ENCODE peak calls at places on chromosomes 16 and 17, in nine cellular contexts. S is IMR-90, C is gastrocnemius medialis, L is tibial nerve, M is esophagus muscularis mucosa, H is transverse colon, U is heart left ventricle, W is body of pancreas, I is stomach. B is an unnamed sample. For H3K4me1, the result is how much of the 10 kb centered on the place peaks cover.

GRCh38 chr17:82493517-82493840 is 26.1 kb upstream of the FOXK2 start:
- DNase-seq in S (no peak), C (no peak), L (no peak), M (no peak), H (no peak), U (no peak), W (no peak), I (no peak), B (no peak)

GRCh38 chr17:2064980-2065785 is 10.3 kb downstream of the HIC1 start:
- DNase-seq in S (peak), C (no peak), L (no peak), M (no peak), H (peak), U (peak), W (no peak), I (no peak), B (no peak)

GRCh38 chr17:77498875-77499698 is 358.3 kb downstream of the SEC14L1 start:
- DNase-seq in S (no peak), C (no peak), L (peak), M (no peak), H (peak), U (peak), W (no peak), I (no peak), B (peak)

GRCh38 chr16:67917140-67917851 is 14.4 kb downstream of the CTRL start:
- DNase-seq in S (peak), C (peak), L (no peak), M (no peak), H (no peak), U (peak), W (no peak), I (no peak), B (no peak)

GRCh38 chr17:46978489-46979022 is 497 bp downstream of the RPRML start:
- DNase-seq in S (no peak), C (no peak), L (no peak), M (no peak), H (no peak), U (no peak), W (peak), I (no peak), B (no peak)

GRCh38 chr16:27759301-27759871 is 209.4 kb downstream of the KATNIP start:
- DNase-seq in S (peak), C (no peak), L (no peak), M (no peak), H (no peak), U (no peak), W (no peak), I (no peak), B (no peak)

GRCh38 chr16:68771922-68772681 is 35.0 kb downstream of the CDH1 start:
- DNase-seq in S (no peak), C (no peak), L (no peak), M (no peak), H (no peak), U (no peak), W (no peak), I (no peak), B (no peak)

GRCh38 chr16:5977329-5977728 is 879.7 kb upstream of the EEF2KMT start:
- DNase-seq in S (no peak), C (no peak), L (no peak), M (no peak), H (no peak), U (no peak), W (no peak), I (no peak), B (no peak)

GRCh38 chr17:5680766-5681165 is 96.5 kb upstream of the NLRP1 start:
- DNase-seq in S (no peak), C (no peak), L (no peak), M (no peak), H (no peak), U (no peak), W (no peak), I (no peak), B (no peak)

GRCh38 chr17:57834146-57834741 is 15.6 kb downstream of the MRPS23 start:
- DNase-seq in S (no peak), C (peak), L (no peak), M (no peak), H (no peak), U (no peak), W (peak), I (peak), B (peak)

GRCh38 chr17:64024215-64024654 is 3.8 kb upstream of the ICAM2 start:
- DNase-seq in S (no peak), C (no peak), L (no peak), M (peak), H (no peak), U (peak), W (peak), I (no peak), B (peak)

GRCh38 chr17:45432405-45433113 is at the start of gene ARHGAP27:
- DNase-seq in S (no peak), C (no peak), L (peak), M (no peak), H (peak), U (peak), W (peak), I (peak), B (peak)

GRCh38 chr16:83933885-83934683 is 19.0 kb upstream of the OSGIN1 start:
- DNase-seq in S (peak), C (no peak), L (no peak), M (no peak), H (no peak), U (no peak), W (no peak), I (no peak), B (no peak)

GRCh38 chr16:57889960-57890751 is 80.8 kb downstream of the CNGB1 start:
- DNase-seq in S (peak), C (no peak), L (no peak), M (no peak), H (no peak), U (no peak), W (no peak), I (no peak), B (no peak)

GRCh38 chr17:27327871-27328270 is 34.0 kb downstream of the WSB1 start:
- DNase-seq in S (peak), C (no peak), L (no peak), M (no peak), H (no peak), U (no peak), W (no peak), I (no peak), B (no peak)

GRCh38 chr17:70109497-70109896 is 34.5 kb downstream of the KCNJ16 start:
- DNase-seq in S (no peak), C (no peak), L (no peak), M (no peak), H (no peak), U (peak), W (no peak), I (no peak), B (no peak)

GRCh38 chr17:79988163-79988971 is 47.3 kb downstream of the TBC1D16 start:
- DNase-seq in S (peak), C (no peak), L (no peak), M (no peak), H (peak), U (no peak), W (peak), I (peak), B (no peak)

GRCh38 chr17:2500446-2500845 is 11.2 kb downstream of the METTL16 start:
- DNase-seq in S (peak), C (no peak), L (no peak), M (no peak), H (no peak), U (no peak), W (no peak), I (no peak), B (no peak)

GRCh38 chr17:79027274-79027924 is 3.4 kb downstream of the C1QTNF1 start:
- DNase-seq in S (no peak), C (no peak), L (peak), M (no peak), H (no peak), U (no peak), W (peak), I (no peak), B (no peak)

GRCh38 chr16:79892278-79892677 is 291.7 kb upstream of the MAF start:
- DNase-seq in S (no peak), C (no peak), L (no peak), M (no peak), H (no peak), U (no peak), W (no peak), I (no peak), B (no peak)

GRCh38 chr17:2204393-2204792 is 99.2 kb downstream of the SMG6 start:
- DNase-seq in S (no peak), C (no peak), L (no peak), M (no peak), H (no peak), U (no peak), W (no peak), I (no peak), B (no peak)

GRCh38 chr16:71214771-71215381 is 15.6 kb downstream of the HYDIN start:
- DNase-seq in S (no peak), C (no peak), L (no peak), M (no peak), H (no peak), U (no peak), W (no peak), I (no peak), B (no peak)

GRCh38 chr16:49330562-49331201 is 42.9 kb upstream of the C16orf78 start:
- DNase-seq in S (no peak), C (no peak), L (no peak), M (peak), H (no peak), U (no peak), W (no peak), I (no peak), B (no peak)

GRCh38 chr16:49800876-49801275 is 55.0 kb downstream of the ZNF423 start:
- DNase-seq in S (no peak), C (no peak), L (no peak), M (no peak), H (no peak), U (no peak), W (no peak), I (no peak), B (no peak)

GRCh38 chr17:80868022-80868609 is 123.5 kb upstream of the CHMP6 start:
- DNase-seq in S (no peak), C (no peak), L (no peak), M (no peak), H (no peak), U (no peak), W (no peak), I (no peak), B (no peak)

GRCh38 chr16:81170824-81171223 is 67.7 kb upstream of the BCO1 start:
- DNase-seq in S (no peak), C (no peak), L (no peak), M (no peak), H (no peak), U (no peak), W (no peak), I (no peak), B (no peak)

GRCh38 chr17:79835953-79836951 is 3.0 kb downstream of the CBX4 start:
- DNase-seq in S (peak), C (no peak), L (no peak), M (no peak), H (peak), U (no peak), W (peak), I (peak), B (no peak)

GRCh38 chr17:60577147-60577925 is 22.7 kb upstream of the PPM1D start:
- DNase-seq in S (peak), C (no peak), L (no peak), M (no peak), H (peak), U (peak), W (peak), I (no peak), B (peak)

GRCh38 chr16:89183975-89184684 is 12.6 kb downstream of the CDH15 start:
- DNase-seq in S (no peak), C (no peak), L (no peak), M (no peak), H (no peak), U (no peak), W (no peak), I (no peak), B (no peak)

GRCh38 chr16:2033057-2033911 is 6.6 kb downstream of the NHERF2 start:
- DNase-seq in S (peak), C (no peak), L (no peak), M (no peak), H (peak), U (peak), W (peak), I (peak), B (no peak)
- TF ChIP-seq POLR2A in S (no peak), C (no peak), L (peak), M (no peak), H (no peak), U (no peak), W (no peak), I (no peak), B (no peak)

DNA sequence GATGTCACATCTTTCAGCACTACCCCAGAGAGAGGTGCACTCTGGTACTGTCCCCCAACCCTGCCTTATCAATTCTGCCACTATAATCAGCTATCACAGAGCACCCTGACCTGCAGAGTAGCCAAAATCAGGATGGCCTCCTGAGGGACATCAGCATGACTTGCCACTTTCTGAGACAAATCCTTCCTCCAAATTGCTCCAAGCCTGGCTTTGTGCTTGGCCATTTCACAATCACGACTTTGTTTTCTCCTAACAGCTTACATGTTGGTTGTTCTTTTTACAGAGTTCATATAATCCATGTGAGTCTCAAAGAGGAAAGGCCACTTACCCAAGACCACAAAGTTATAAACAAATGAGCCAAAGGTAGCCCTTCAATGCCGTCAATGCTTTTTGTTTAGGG is 449.0 kb upstream of the CDH5 start:
- DNase-seq in S (no peak), C (no peak), L (no peak), M (peak), H (no peak), U (no peak), W (no peak), I (no peak), B (no peak)
- H3K4me3 ChIP-seq in S (no peak), C (no peak), L (no peak), M (no peak), H (no peak), U (no peak), W (no peak), I (no peak), B (no peak)

GRCh38 chr16:56608043-56608875 is at the start of gene MT2A:
- DNase-seq in S (peak), C (peak), L (peak), M (peak), H (peak), U (peak), W (peak), I (peak), B (peak)
- H3K4me1 ChIP-seq in S (under half), C (half or more), L (under half), M (half or more), H (under half), U (half or more), W (under half), I (half or more), B (under half)

GRCh38 chr17:7440113-7440822 is 956 bp downstream of the FGF11 start:
- DNase-seq in S (no peak), C (peak), L (no peak), M (no peak), H (peak), U (peak), W (peak), I (peak), B (peak)

GRCh38 chr17:7440823-7441174 is 1.5 kb downstream of the FGF11 start:
- DNase-seq in S (no peak), C (peak), L (no peak), M (no peak), H (peak), U (peak), W (no peak), I (no peak), B (peak)

GRCh38 chr17:7438050-7438614 is 1.2 kb upstream of the FGF11 start:
- DNase-seq in S (no peak), C (peak), L (no peak), M (no peak), H (peak), U (peak), W (peak), I (peak), B (peak)

GRCh38 chr17:7438656-7439460 is 454 bp upstream of the FGF11 start:
- DNase-seq in S (no peak), C (no peak), L (no peak), M (no peak), H (no peak), U (no peak), W (no peak), I (no peak), B (no peak)

GRCh38 chr17:7439462-7440112 is at the start of gene FGF11:
- DNase-seq in S (no peak), C (no peak), L (no peak), M (no peak), H (no peak), U (no peak), W (no peak), I (no peak), B (no peak)
- TF ChIP-seq POLR2A in S (no peak), C (no peak), L (no peak), M (no peak), H (no peak), U (no peak), W (no peak), I (no peak), B (no peak)

DNA sequence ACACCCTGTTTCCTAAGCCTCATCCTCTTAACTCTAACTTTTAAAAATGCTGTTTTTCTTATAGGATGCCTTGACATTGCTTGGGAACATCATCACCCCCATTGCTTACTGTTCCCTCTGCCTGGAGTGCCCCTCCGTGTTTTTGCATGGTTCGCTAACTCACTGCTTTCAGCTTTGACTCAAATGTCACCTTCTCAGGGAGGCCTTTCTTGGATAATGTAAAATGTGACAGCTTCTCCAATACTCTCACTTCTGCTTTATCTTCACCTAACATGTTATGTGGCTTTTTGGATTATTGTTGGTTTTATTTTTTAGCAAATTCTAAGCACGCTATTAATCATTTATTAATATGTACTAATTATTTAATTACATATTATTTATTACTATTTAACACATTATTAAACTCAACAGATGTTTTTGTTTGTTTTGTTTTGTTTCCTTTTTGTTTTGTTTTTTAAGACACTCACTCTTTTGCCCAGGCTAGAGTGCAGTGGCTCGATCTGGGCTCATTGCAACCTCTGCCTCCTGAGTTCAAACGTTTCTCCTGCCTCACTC is 3.8 kb downstream of the CRYM start:
- DNase-seq in S (no peak), C (no peak), L (no peak), M (no peak), H (no peak), U (no peak), W (no peak), I (no peak), B (no peak)
- H3K4me3 ChIP-seq in S (no peak), C (no peak), L (no peak), M (no peak), H (no peak), U (no peak), W (no peak), I (no peak), B (no peak)

GRCh38 chr17:7177954-7178477 is 1.2 kb downstream of the ASGR1 start:
- DNase-seq in S (peak), C (no peak), L (no peak), M (no peak), H (no peak), U (no peak), W (peak), I (no peak), B (no peak)

GRCh38 chr17:7177210-7177953 is 1.8 kb downstream of the ASGR1 start:
- DNase-seq in S (peak), C (no peak), L (peak), M (no peak), H (peak), U (peak), W (peak), I (peak), B (peak)

GRCh38 chr17:7179317-7180254 is at the start of gene ASGR1:
- DNase-seq in S (no peak), C (no peak), L (no peak), M (no peak), H (no peak), U (no peak), W (no peak), I (no peak), B (no peak)

GRCh38 chr17:7176870-7177209 is 2.3 kb downstream of the ASGR1 start:
- DNase-seq in S (no peak), C (no peak), L (no peak), M (no peak), H (no peak), U (no peak), W (no peak), I (no peak), B (no peak)

GRCh38 chr17:7178973-7179316 is 225 bp downstream of the ASGR1 start:
- DNase-seq in S (no peak), C (no peak), L (no peak), M (no peak), H (no peak), U (no peak), W (no peak), I (no peak), B (no peak)
- H3K4me1 ChIP-seq in S (under half), C (under half), L (under half), M (under half), H (under half), U (under half), W (under half), I (under half), B (under half)

GRCh38 chr16:77618011-77618410 is 104.3 kb upstream of the NUDT7 start:
- DNase-seq in S (no peak), C (no peak), L (no peak), M (peak), H (no peak), U (no peak), W (no peak), I (no peak), B (no peak)
- TF ChIP-seq POLR2A in S (no peak), C (no peak), L (no peak), M (no peak), H (no peak), U (no peak), W (no peak), I (no peak), B (no peak)

DNA sequence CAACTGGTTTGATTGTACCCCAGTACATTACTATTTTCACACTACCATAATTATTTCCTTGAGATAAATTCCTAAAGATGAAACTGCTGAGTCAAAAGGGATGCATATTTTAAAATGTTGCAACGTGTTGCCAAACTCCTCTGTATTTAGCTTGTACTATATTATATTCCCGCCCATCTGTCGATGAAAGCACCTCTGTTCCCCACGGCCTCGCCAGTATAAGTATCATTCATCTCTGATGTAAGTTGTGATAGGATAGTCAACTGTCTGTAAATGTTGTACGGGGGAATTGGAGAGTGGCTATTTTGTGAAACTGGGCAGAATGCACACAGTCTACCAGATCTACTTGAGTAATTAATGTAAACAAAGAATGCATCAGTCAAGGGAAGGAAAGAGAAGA is 47.7 kb upstream of the TNRC6A start:
- DNase-seq in S (peak), C (no peak), L (no peak), M (no peak), H (no peak), U (no peak), W (no peak), I (no peak), B (no peak)
- H3K4me3 ChIP-seq in S (no peak), C (no peak), L (no peak), M (no peak), H (no peak), U (no peak), W (no peak), I (no peak), B (no peak)

DNA sequence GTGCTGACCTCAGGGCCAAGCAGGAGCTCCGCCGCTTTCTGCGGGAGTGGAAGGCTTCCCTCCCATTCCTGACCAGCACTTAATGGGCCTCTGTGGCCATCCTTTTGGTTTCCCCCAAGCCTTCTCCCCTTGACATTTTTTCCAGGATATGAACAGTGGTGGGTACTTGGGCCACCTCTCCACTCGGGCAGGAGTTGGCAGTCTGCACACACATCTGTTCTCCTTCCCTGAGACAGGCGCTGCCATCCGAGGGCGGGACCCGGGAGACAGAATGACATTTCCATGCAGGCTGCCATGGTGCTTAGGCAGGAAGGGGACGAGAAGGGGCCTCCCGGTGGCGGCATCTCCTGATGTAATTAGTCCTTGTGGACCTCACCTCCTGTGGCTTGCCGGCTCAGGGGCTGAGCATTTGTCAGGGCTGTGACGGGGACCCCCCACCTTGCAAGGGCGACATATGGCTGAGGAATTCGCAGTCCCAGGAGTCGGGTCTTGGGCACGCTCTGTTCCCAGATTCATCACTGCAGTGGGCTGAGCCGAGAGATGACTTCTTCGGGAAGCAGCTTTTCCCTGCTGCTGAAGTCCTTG is 197.1 kb downstream of the FOXL1 start:
- DNase-seq in S (peak), C (no peak), L (no peak), M (no peak), H (no peak), U (no peak), W (no peak), I (no peak), B (no peak)
- H3K4me1 ChIP-seq in S (under half), C (under half), L (under half), M (under half), H (under half), U (under half), W (under half), I (under half), B (under half)

B was measured in testis.